ENCODE peak calls at places on chromosome 3, in seven cellular contexts. H, P, I, E, Y, K and A are unnamed samples.

GRCh38 chr3:180619723-180620122 is 17.8 kb downstream of the TTC14 start:
- DNase-seq in H (no peak), P (no peak), I (no peak), E (no peak), Y (no peak), K (no peak), A (no peak)

GRCh38 chr3:150545419-150546225 is 674 bp downstream of the SERP1 start:
- DNase-seq in H (no peak), P (peak; percentile 41), I (peak; percentile 13), E (peak; percentile 81), Y (peak; percentile 74), K (peak; percentile 40), A (no peak)

GRCh38 chr3:157175678-157176077 is 15.7 kb upstream of the CCNL1 start:
- DNase-seq in H (peak; percentile 24), P (peak; percentile 52), I (no peak), E (peak; percentile 76), Y (no peak), K (no peak), A (no peak)

GRCh38 chr3:42704136-42704841 is 1.7 kb upstream of the HHATL start:
- DNase-seq in H (no peak), P (no peak), I (no peak), E (no peak), Y (no peak), K (no peak), A (no peak)

GRCh38 chr3:43753743-43754142 is 63.0 kb downstream of the ABHD5 start:
- DNase-seq in H (no peak), P (no peak), I (peak; percentile 30), E (no peak), Y (no peak), K (no peak), A (no peak)

GRCh38 chr3:182007441-182007840 is 295.7 kb downstream of the SOX2 start:
- DNase-seq in H (no peak), P (no peak), I (no peak), E (no peak), Y (no peak), K (peak; percentile 31), A (no peak)

GRCh38 chr3:111762535-111762934 is 96.5 kb upstream of the PHLDB2 start:
- DNase-seq in H (no peak), P (no peak), I (peak; percentile 24), E (no peak), Y (no peak), K (no peak), A (no peak)

GRCh38 chr3:166575166-166575565 is 737.9 kb upstream of the BCHE start:
- DNase-seq in H (no peak), P (no peak), I (no peak), E (no peak), Y (no peak), K (no peak), A (no peak)

GRCh38 chr3:71754610-71755253 is 1.1 kb downstream of the GPR27 start:
- DNase-seq in H (no peak), P (no peak), I (no peak), E (no peak), Y (no peak), K (no peak), A (no peak)

GRCh38 chr3:58713715-58714401 is 47.3 kb upstream of the FAM3D start:
- DNase-seq in H (no peak), P (no peak), I (no peak), E (no peak), Y (no peak), K (no peak), A (no peak)

GRCh38 chr3:149080011-149080698 is 6.2 kb downstream of the HLTF start:
- DNase-seq in H (no peak), P (no peak), I (peak; percentile 77), E (no peak), Y (no peak), K (no peak), A (no peak)

GRCh38 chr3:58350627-58351013 is 17.9 kb downstream of the PXK start:
- DNase-seq in H (no peak), P (no peak), I (peak; percentile 37), E (no peak), Y (no peak), K (no peak), A (no peak)

GRCh38 chr3:36988336-36988735 is 4.6 kb downstream of the EPM2AIP1 start:
- DNase-seq in H (no peak), P (no peak), I (no peak), E (no peak), Y (no peak), K (no peak), A (no peak)

GRCh38 chr3:127886276-127886862 is 28.7 kb upstream of the KBTBD12 start:
- DNase-seq in H (no peak), P (no peak), I (no peak), E (no peak), Y (no peak), K (no peak), A (no peak)

GRCh38 chr3:23900744-23901143 is 16.0 kb downstream of the NKIRAS1 start:
- DNase-seq in H (peak; percentile 32), P (no peak), I (peak; percentile 75), E (no peak), Y (no peak), K (no peak), A (no peak)

GRCh38 chr3:188133646-188134045 is 20.3 kb upstream of the LPP start:
- DNase-seq in H (no peak), P (no peak), I (peak; percentile 42), E (no peak), Y (no peak), K (no peak), A (no peak)

GRCh38 chr3:13550257-13550693 is 1.4 kb downstream of the FBLN2 start:
- DNase-seq in H (no peak), P (no peak), I (no peak), E (no peak), Y (no peak), K (no peak), A (no peak)

GRCh38 chr3:13547591-13548371 is 1.1 kb upstream of the FBLN2 start:
- DNase-seq in H (no peak), P (no peak), I (no peak), E (no peak), Y (no peak), K (peak; percentile 68), A (no peak)

GRCh38 chr3:13549513-13550256 is 760 bp downstream of the FBLN2 start:
- DNase-seq in H (no peak), P (peak; percentile 20), I (no peak), E (no peak), Y (no peak), K (no peak), A (no peak)

GRCh38 chr3:13550791-13551360 is 2.0 kb downstream of the FBLN2 start:
- DNase-seq in H (no peak), P (no peak), I (no peak), E (no peak), Y (no peak), K (no peak), A (no peak)

DNA sequence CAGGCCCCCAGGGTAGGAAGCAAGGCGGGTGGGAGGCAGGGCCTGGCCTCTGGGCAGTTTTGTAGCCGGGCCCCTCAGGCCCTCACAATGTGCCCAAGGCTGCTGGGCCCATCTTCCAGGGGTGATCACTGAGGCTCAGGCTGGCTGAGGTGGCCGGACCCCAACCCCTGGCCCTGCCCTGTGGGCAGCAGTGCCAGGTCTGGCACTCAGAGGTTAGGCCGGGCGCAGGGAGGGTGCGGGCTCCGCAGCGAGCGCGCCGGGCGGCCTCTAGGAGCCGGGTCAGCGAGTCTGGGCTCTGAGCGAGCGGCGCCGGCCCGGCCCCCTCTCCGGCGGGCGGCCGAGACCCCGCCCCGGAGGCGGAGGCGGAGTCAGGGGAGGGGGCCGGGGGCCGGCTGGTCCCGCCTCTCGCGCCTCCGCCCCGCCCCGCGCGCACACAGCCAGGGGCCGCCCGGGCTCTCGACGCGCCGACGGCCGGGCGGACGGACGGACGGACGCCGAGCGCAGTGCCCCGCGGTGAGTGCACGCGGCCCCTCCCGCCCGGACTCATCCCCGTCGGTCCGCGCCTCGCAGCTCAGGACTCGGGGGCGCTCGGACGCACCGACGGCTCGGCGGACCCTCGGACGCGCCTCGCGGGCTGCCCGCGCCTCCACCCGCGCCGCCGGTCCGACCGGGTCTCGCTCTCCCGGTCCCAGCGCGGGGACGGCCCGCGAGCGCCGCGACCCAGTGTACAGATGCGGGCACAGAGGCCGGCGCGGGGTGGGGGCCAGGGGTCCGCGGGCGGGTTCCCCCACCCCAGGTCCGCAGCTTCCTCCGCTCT is at the start of gene FBLN2:
- DNase-seq in H (no peak), P (no peak), I (peak; percentile 71), E (peak; percentile 71), Y (peak; percentile 69), K (no peak), A (peak; percentile 66)
- H3K4me3 ChIP-seq in H (peak within 1 kb of the TSS; percentile 26), P (peak within 1 kb of the TSS; percentile 21), I (peak within 1 kb of the TSS; percentile 33), E (peak within 1 kb of the TSS; percentile 50), Y (peak within 1 kb of the TSS; percentile 65), K (no peak within 1 kb of the TSS), A (no peak within 1 kb of the TSS)

DNA sequence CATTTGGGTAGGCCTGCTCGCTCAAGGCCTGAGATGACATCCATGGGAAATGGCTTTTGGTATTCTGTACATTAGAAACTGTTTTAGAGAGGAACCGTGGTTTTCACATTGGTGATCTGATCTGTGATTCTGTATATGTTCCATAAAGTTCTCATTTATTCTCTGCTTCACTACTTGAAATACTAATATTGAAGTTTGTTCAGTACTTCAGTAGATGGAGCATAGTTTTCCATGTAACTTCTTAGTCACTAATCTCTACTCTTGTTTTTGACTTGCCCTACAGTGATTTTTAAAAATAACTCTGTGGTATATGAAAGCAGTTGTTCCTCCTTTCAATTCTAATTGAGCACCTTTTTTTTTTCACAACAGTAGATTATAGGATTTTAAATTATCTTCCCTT is 66.5 kb downstream of the MBNL1 start:
- DNase-seq in H (no peak), P (no peak), I (no peak), E (no peak), Y (no peak), K (no peak), A (no peak)
- H3K4me1 ChIP-seq in H (peaks cover 36% of the 10 kb centered on the region), P (peaks cover 20% of the 10 kb centered on the region), I (no peaks in the 10 kb centered on the region), E (peaks cover 47% of the 10 kb centered on the region), Y (peaks cover 56% of the 10 kb centered on the region), K (peaks cover 12% of the 10 kb centered on the region), A (no peaks in the 10 kb centered on the region)

DNA sequence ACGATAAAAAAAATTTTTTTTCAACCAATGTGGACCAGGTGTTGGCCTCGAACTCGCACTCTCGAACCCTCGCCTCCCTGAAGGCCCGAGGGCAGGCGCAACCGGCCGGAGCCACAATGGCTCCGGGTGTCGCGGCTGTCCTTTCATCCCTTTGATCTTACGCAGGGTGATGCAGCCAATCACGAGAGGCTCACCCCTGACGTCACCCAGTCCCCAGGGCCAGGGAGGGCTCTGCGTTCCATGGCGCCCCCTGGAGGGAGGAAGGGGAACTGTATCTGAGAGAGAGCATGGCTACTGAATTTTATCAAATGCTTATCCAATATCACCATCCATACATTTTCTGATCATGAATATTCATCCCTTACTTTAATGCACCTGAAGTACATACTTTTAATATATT is 15.4 kb upstream of the GMNC start:
- DNase-seq in H (no peak), P (no peak), I (no peak), E (no peak), Y (no peak), K (no peak), A (peak; percentile 79)
- TF ChIP-seq CTCF in H (no peak), P (peak; percentile 4), I (peak; percentile 16), E (no peak), Y (no peak), K (peak; percentile 18), A (peak; percentile 76)

DNA sequence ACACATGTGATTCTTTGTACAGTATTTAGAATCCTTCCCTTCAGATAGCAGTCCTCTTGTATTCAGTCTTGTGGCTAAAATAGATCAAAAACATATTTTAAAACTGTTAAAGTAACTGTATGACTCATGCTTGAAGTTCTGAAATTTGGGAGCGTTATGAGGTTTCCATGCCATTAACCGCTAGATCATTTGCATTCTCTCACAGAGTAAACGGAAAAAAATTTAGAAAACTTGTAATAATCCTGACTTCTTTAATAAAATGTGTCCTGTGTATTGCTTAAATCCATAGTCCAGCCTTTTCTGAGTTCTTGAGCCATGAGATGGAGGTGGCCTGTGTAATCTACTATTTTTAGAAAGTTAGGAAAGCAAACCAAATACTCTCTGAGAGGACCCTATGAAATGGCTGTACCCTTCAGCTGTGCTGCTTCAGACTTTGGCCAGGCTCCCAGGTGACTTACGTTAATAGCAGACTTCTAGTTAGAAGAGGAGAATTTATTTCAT is 33.8 kb downstream of the MBNL1 start:
- DNase-seq in H (no peak), P (no peak), I (peak; percentile 87), E (peak; percentile 85), Y (peak; percentile 74), K (peak; percentile 32), A (no peak)
- H3K4me3 ChIP-seq in H (no peak overlapping the region), P (no peak overlapping the region), I (no peak overlapping the region), E (peak overlapping the region; percentile 47), Y (peak overlapping the region; percentile 49), K (no peak overlapping the region), A (no peak overlapping the region)